ENCODE peak calls at places on chromosomes 5 and 9, in four cellular contexts. Y, D, V and J are unnamed samples. For H3K27me3, the result is how much of the 10 kb centered on the place peaks cover.

GRCh38 chr5:57368010-57368409 is 114.6 kb downstream of the ACTBL2 start:
- DNase-seq in D (no peak), V (no peak), Y (no peak), J (no peak)

GRCh38 chr5:178356459-178356872 is 123.9 kb upstream of the PHYKPL start:
- DNase-seq in Y (no peak), D (peak), V (peak), J (peak)

GRCh38 chr5:173882632-173883031 is 5.5 kb upstream of the CPEB4 start:
- DNase-seq in Y (no peak), V (no peak), D (no peak), J (no peak)

GRCh38 chr5:109917154-109917546 is 227.4 kb downstream of the MAN2A1 start:
- DNase-seq in V (peak), D (no peak), Y (no peak), J (no peak)

GRCh38 chr5:179762781-179763176 is 30.2 kb downstream of the MAML1 start:
- DNase-seq in D (no peak), Y (no peak), V (no peak), J (no peak)

GRCh38 chr5:40904205-40904993 is 4.9 kb upstream of the C7 start:
- DNase-seq in Y (no peak), D (peak), V (peak), J (peak)

GRCh38 chr9:98867434-98868168 is 60.1 kb downstream of the GALNT12 start:
- DNase-seq in V (no peak), Y (no peak), D (peak), J (peak)

GRCh38 chr9:350354-350753 is 135.7 kb downstream of the DOCK8 start:
- DNase-seq in V (no peak), Y (no peak), D (no peak), J (no peak)

GRCh38 chr9:129852575-129852974 is 17.3 kb downstream of the USP20 start:
- DNase-seq in Y (no peak), V (no peak), D (no peak), J (no peak)

GRCh38 chr9:18990494-18990893 is 42.5 kb downstream of the SAXO1 start:
- DNase-seq in V (no peak), Y (no peak), D (no peak), J (no peak)

GRCh38 chr5:126984632-126985031 is 45.7 kb downstream of the MARCHF3 start:
- DNase-seq in V (no peak), D (no peak), Y (no peak), J (no peak)

GRCh38 chr5:121279801-121280200 is 571.9 kb upstream of the FTMT start:
- DNase-seq in D (no peak), Y (no peak), V (no peak), J (no peak)

GRCh38 chr5:89930591-89931383 is 478.8 kb downstream of the CETN3 start:
- DNase-seq in V (no peak), D (no peak), Y (peak), J (no peak)

GRCh38 chr5:135027318-135027698 is 6.7 kb downstream of the PITX1 start:
- DNase-seq in V (peak), Y (no peak), D (no peak), J (no peak)
- H3K27me3 ChIP-seq in V (half or more), Y (under half), D (half or more), J (under half)

DNA sequence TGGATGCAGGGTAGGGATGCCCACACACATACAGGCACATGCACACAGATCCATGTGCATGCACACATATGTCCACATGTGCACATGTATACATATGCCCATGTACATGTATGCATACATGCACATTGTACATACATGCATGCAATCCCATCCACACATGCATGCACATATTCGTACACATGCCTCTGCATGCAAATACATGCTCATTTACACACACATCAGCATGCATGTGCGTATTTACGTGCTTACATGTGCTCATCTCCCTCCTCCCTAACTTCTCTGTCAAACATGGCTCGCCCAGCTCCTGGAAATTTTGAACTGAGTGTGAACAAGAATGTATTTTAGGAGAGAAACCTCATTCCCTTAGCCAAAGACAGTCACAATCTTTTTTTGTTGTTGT is 6.2 kb downstream of the KCNT1 start:
- DNase-seq in Y (no peak), V (no peak), D (no peak), J (no peak)
- H3K27me3 ChIP-seq in Y (under half), V (under half), D (half or more), J (under half)

DNA sequence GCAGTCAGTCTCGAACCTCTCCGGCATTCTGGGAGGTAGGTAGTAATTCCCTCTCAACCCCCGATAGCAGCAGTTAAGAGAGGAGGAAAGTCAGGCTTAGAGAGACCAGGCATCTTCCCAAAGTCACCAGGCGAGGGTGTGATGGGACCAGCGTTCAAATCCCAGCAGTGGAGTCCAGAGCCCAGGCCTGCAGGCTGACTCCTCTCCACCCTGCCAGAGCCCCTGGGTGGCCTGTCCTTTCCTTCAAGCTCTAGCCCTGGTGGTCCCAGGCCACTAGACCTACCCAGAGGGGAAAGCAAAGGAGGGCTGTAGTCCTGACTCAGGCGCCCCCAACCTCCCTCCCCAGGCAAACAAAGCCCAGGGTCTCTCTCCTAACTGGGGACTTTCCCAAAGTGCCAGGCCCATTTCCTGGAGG is 4.2 kb upstream of the NR5A1 start:
- DNase-seq in Y (no peak), D (no peak), V (no peak), J (no peak)
- H3K27me3 ChIP-seq in Y (under half), D (under half), V (under half), J (under half)

GRCh38 chr5:155732587-155733376 is 594.2 kb upstream of the SGCD start:
- DNase-seq in Y (no peak), V (no peak), D (no peak), J (no peak)
- H3K27me3 ChIP-seq in Y (under half), V (half or more), D (under half), J (under half)

GRCh38 chr9:21551401-21551800 is 69.3 kb upstream of the IFNE start:
- DNase-seq in V (no peak), Y (no peak), D (no peak), J (no peak)

GRCh38 chr9:21552244-21552825 is 70.2 kb upstream of the IFNE start:
- DNase-seq in D (no peak), V (no peak), Y (no peak), J (no peak)

GRCh38 chr9:21549890-21550289 is 67.8 kb upstream of the IFNE start:
- DNase-seq in V (no peak), Y (no peak), D (no peak), J (no peak)

GRCh38 chr9:21549251-21549765 is 67.2 kb upstream of the IFNE start:
- DNase-seq in Y (no peak), D (no peak), V (no peak), J (peak)

DNA sequence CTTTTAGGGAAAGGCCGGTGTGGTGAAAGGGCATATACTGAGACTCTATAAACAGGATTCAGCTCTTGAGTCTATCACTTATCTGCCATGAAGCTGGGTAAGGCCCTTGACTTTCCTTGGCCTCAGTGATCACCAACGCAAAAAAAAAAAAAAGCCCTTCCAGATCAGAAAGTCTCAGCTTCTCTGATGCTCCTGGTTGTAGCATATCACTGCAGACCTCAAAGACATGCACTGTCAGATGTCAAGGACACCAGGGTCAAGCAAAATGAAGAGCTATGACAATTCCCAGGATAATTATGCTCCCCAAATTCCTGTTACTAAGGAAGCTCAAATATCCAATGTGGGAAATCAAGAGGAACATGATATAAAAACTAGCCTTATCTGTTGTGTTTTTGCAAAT is 68.3 kb upstream of the IFNE start:
- DNase-seq in Y (no peak), V (no peak), D (no peak), J (no peak)
- H3K27me3 ChIP-seq in Y (under half), V (under half), D (under half), J (under half)

GRCh38 chr5:4366628-4367027 is 771.0 kb downstream of the IRX1 start:
- DNase-seq in Y (no peak), V (no peak), D (no peak), J (no peak)
- H3K27me3 ChIP-seq in Y (under half), V (under half), D (under half), J (under half)

DNA sequence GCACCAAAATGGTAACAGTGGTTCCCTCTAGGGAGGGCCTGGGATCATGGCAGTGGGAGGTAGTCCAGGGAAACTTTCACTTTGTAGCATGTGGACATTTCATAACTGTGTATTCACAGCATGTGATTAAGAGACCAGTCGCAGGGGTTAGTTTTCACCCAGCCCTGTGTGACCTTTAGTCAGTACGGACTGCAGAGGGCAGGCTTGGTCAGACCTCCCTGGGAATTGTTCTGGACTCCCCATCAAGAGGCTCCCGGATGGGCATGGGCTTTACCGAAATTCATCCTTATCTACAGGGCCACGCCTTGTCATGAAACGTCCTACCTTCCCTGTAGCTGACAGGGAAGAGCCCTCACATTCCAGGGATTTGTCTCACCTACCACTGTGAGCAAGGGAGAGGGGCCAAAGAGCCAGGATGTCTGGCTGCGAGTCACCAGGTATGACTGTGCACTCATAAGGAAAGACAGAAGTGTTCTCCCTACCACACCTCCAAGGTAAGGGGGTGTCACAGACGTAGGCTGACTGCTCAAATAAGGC is 19.9 kb downstream of the GPX3 start:
- DNase-seq in V (no peak), Y (no peak), D (peak), J (peak)
- H3K27me3 ChIP-seq in V (under half), Y (under half), D (under half), J (under half)

GRCh38 chr5:133265257-133265656 is 213.4 kb downstream of the HSPA4 start:
- DNase-seq in V (no peak), Y (no peak), D (no peak), J (no peak)
- H3K27me3 ChIP-seq in V (under half), Y (under half), D (half or more), J (under half)